ENCODE peak calls at places on chromosomes 5 and 9, in five cellular contexts. E, X, L, I and F are unnamed samples.

GRCh38 chr5:67165524-67166459 is 30.8 kb downstream of the CD180 start:
- DNase-seq in E (peak; percentile 83), X (peak; percentile 86), L (peak; percentile 94), I (peak; percentile 82), F (peak; percentile 91)

GRCh38 chr9:35791321-35791921 is at the start of gene NPR2:
- DNase-seq in E (peak; percentile 39), X (peak; percentile 55), L (peak; percentile 58), I (no peak), F (no peak)

GRCh38 chr9:125747765-125748510 is 765 bp downstream of the PBX3 start:
- DNase-seq in E (no peak), X (peak; percentile 40), L (peak; percentile 48), I (no peak), F (peak; percentile 58)

GRCh38 chr5:134468921-134469400 is 56.5 kb upstream of the JADE2 start:
- DNase-seq in E (no peak), X (no peak), L (no peak), I (no peak), F (no peak)

GRCh38 chr5:118956727-118957126 is 31.6 kb downstream of the DTWD2 start:
- DNase-seq in E (peak; percentile 62), X (no peak), L (peak; percentile 49), I (peak; percentile 12), F (no peak)

GRCh38 chr5:128673010-128673409 is 135.0 kb upstream of the FBN2 start:
- DNase-seq in E (no peak), X (no peak), L (no peak), I (no peak), F (no peak)

GRCh38 chr9:120628207-120628924 is 48.4 kb upstream of the CDK5RAP2 start:
- DNase-seq in E (no peak), X (no peak), L (no peak), I (no peak), F (no peak)

GRCh38 chr9:94011134-94011533 is 56.0 kb upstream of the BARX1 start:
- DNase-seq in E (peak; percentile 11), X (no peak), L (no peak), I (peak; percentile 27), F (peak; percentile 29)

DNA sequence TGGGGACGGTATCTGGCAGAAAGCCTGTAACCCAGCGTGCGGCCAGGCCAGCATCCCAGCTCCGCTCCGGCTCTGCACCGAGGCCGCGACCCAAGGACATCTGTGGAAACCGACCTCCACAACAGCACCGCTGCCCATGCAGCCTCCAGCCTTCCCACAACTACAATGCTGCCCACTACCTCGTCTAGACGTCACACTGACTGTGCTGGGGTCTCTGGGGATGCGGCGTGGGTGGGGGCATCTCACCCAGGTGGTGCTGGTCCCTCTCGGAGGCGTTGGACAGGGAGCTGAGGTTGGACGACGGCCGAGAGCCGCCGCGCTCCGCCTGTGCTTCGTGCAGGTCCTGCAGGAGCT is 14.4 kb upstream of the ZDHHC11 start:
- DNase-seq in E (no peak), X (no peak), L (no peak), I (no peak), F (no peak)
- H3K36me3 ChIP-seq in E (peaks cover 34% of the 10 kb centered on the region), X (peaks cover 80% of the 10 kb centered on the region), L (peaks cover 24% of the 10 kb centered on the region), I (peaks cover 30% of the 10 kb centered on the region), F (peaks cover 11% of the 10 kb centered on the region)

GRCh38 chr5:1500411-1501091 is 23.2 kb downstream of the LPCAT1 start:
- DNase-seq in E (peak; percentile 44), X (peak; percentile 81), L (no peak), I (no peak), F (no peak)
- H3K4me1 ChIP-seq in E (no peaks in the 10 kb centered on the region), X (peaks cover 49% of the 10 kb centered on the region), L (peaks cover 22% of the 10 kb centered on the region), I (no peaks in the 10 kb centered on the region), F (peaks cover 5% of the 10 kb centered on the region)

GRCh38 chr5:154811239-154811638 is 39.2 kb downstream of the FAXDC2 start:
- DNase-seq in E (no peak), X (no peak), L (no peak), I (no peak), F (no peak)
- H3K36me3 ChIP-seq in E (peaks cover 22% of the 10 kb centered on the region), X (peaks cover 93% of the 10 kb centered on the region), L (peaks cover 84% of the 10 kb centered on the region), I (peaks cover 50% of the 10 kb centered on the region), F (peaks cover 10% of the 10 kb centered on the region)

DNA sequence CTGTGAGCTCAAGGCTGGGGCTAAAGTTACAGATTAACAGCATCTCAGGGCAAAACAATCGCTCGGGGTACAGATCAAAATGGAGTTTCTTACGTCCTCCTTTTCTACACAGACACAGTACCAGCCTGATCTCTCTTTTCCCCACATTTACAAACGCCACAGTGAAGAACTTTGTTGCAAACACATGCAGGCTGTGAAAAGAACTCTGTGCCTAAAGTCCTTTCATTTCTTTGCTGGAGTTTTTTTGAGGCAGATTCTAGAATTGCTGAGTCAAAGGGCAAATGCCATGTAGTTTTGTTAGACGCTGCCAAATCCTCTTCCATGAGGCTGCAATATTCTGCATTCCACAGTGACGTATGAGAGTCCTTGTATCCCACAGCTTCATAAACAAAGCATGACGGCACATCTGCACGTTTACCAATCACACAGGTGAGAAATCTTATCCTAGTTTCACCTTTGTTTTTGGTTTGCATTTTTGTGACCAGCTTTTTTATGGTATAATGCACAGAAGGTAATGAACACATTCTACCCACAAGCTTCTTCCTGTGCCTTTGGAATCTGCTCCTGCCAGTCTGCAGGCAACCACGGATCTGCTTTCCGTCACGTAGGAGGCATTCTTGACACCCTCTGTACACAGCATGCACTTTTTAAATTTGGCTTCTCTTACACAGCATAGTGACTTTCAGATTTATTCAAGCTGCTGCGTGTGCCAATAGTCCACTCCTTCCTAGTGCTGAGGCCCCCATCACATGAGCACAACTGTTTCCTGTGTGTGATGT is 44.6 kb upstream of the LPCAT1 start:
- DNase-seq in E (peak; percentile 93), X (no peak), L (no peak), I (peak; percentile 48), F (no peak)
- H3K4me1 ChIP-seq in E (peaks cover 16% of the 10 kb centered on the region), X (peaks cover 41% of the 10 kb centered on the region), L (no peaks in the 10 kb centered on the region), I (no peaks in the 10 kb centered on the region), F (no peaks in the 10 kb centered on the region)